ENCODE peak calls at places on chromosomes 3 and 15, in six cellular contexts. N is right cardiac atrium, B is neural progenitor cell, G is heart left ventricle, F is astrocyte of the spinal cord, Q is HTR-8/SVneo. I is an unnamed sample.

GRCh38 chr15:54388746-54389145 is 410.5 kb downstream of the UNC13C start:
- DNase-seq in N (no peak), B (no peak), G (no peak), F (no peak), Q (no peak), I (no peak)

GRCh38 chr3:58333206-58334012 is 717 bp downstream of the PXK start:
- DNase-seq in N (no peak), B (peak; percentile 55), G (peak; percentile 29), F (peak; percentile 36), Q (peak; percentile 51), I (peak; percentile 43)

GRCh38 chr15:88664151-88664778 is 25.4 kb downstream of the ISG20 start:
- DNase-seq in N (no peak), B (no peak), G (no peak), F (no peak), Q (no peak), I (peak; percentile 42)

GRCh38 chr15:34241376-34242350 is 16.8 kb downstream of the EMC4 start:
- DNase-seq in N (no peak), B (peak; percentile 43), G (no peak), F (peak; percentile 64), Q (peak; percentile 23), I (peak; percentile 39)

GRCh38 chr15:63025460-63025859 is 17.1 kb upstream of the TPM1 start:
- DNase-seq in N (no peak), B (no peak), G (no peak), F (no peak), Q (no peak), I (peak; percentile 66)

GRCh38 chr3:27607370-27607769 is 114.8 kb downstream of the EOMES start:
- DNase-seq in N (no peak), B (peak; percentile 71), G (no peak), F (peak; percentile 29), Q (no peak), I (peak; percentile 48)

GRCh38 chr15:75659928-75660645 is 12.4 kb downstream of the SNX33 start:
- DNase-seq in N (no peak), B (no peak), G (no peak), F (no peak), Q (no peak), I (no peak)

GRCh38 chr3:58526124-58526957 is 10.6 kb downstream of the ACOX2 start:
- DNase-seq in N (no peak), B (no peak), G (no peak), F (peak; percentile 92), Q (peak; percentile 87), I (peak; percentile 81)

GRCh38 chr3:154795582-154795981 is 284.5 kb upstream of the MME start:
- DNase-seq in N (no peak), B (no peak), G (no peak), F (peak; percentile 91), Q (peak; percentile 57), I (peak; percentile 21)

GRCh38 chr3:27758083-27758482 is 36.0 kb upstream of the EOMES start:
- DNase-seq in N (no peak), B (no peak), G (no peak), F (peak; percentile 50), Q (peak; percentile 45), I (peak; percentile 55)

GRCh38 chr3:125141596-125142417 is 70.7 kb downstream of the SLC12A8 start:
- DNase-seq in N (peak; percentile 83), B (peak; percentile 80), G (peak; percentile 84), F (peak; percentile 44), Q (no peak), I (peak; percentile 85)